ENCODE peak calls at places on chromosomes 2 and 18, in five cellular contexts. R, K, P, O and A are unnamed samples.

GRCh38 chr2:149658553-149658952 is 71.0 kb upstream of the MMADHC start:
- DNase-seq in K (no peak), R (no peak), O (no peak), P (no peak), A (no peak)

GRCh38 chr2:148568597-148568996 is 76.0 kb upstream of the EPC2 start:
- DNase-seq in P (no peak), R (no peak), O (peak; percentile 73), K (no peak), A (no peak)

GRCh38 chr18:56124186-56124585 is 514.2 kb downstream of the TXNL1 start:
- DNase-seq in P (no peak), R (peak; percentile 80), K (no peak), O (no peak), A (no peak)

GRCh38 chr2:196287541-196287940 is 116.2 kb upstream of the STK17B start:
- DNase-seq in R (no peak), O (no peak), K (no peak), P (no peak), A (peak; percentile 24)

GRCh38 chr2:120564213-120565094 is 171.2 kb upstream of the GLI2 start:
- DNase-seq in P (no peak), K (no peak), R (no peak), O (peak; percentile 65), A (no peak)

GRCh38 chr18:49728542-49728941 is 84.8 kb downstream of the ACAA2 start:
- DNase-seq in P (peak; percentile 56), O (no peak), K (peak; percentile 46), R (peak; percentile 30), A (peak; percentile 51)

GRCh38 chr2:53131416-53131815 is 636.2 kb upstream of the CHAC2 start:
- DNase-seq in O (no peak), P (peak; percentile 55), R (peak; percentile 66), K (no peak), A (no peak)

GRCh38 chr2:1431886-1432400 is 18.7 kb downstream of the TPO start:
- DNase-seq in O (no peak), K (no peak), R (no peak), P (no peak), A (no peak)

GRCh38 chr2:63819765-63820717 is 21.7 kb upstream of the UGP2 start:
- DNase-seq in P (peak; percentile 72), O (no peak), R (no peak), K (no peak), A (no peak)

GRCh38 chr18:41324934-41325333 is 630.1 kb upstream of the PIK3C3 start:
- DNase-seq in P (peak; percentile 14), O (no peak), R (peak; percentile 31), K (no peak), A (no peak)

GRCh38 chr2:189848276-189848675 is 64.0 kb downstream of the PMS1 start:
- DNase-seq in K (no peak), P (no peak), R (no peak), O (no peak), A (no peak)

GRCh38 chr2:221130431-221130830 is 441.7 kb downstream of the EPHA4 start:
- DNase-seq in P (no peak), R (no peak), O (no peak), K (no peak), A (no peak)

GRCh38 chr2:96691022-96691612 is 48.6 kb downstream of the FER1L5 start:
- DNase-seq in R (no peak), O (no peak), P (no peak), K (no peak), A (no peak)

GRCh38 chr2:94986392-94986963 is 39.0 kb upstream of the MAL start:
- DNase-seq in K (peak; percentile 56), P (peak; percentile 77), O (no peak), R (peak; percentile 64), A (peak; percentile 63)

GRCh38 chr2:85905187-85905666 is 16.4 kb upstream of the ST3GAL5 start:
- DNase-seq in K (no peak), P (peak; percentile 92), R (peak; percentile 63), O (no peak), A (no peak)

GRCh38 chr18:76256897-76257500 is 238.0 kb downstream of the ZNF516 start:
- DNase-seq in K (no peak), P (peak; percentile 80), R (peak; percentile 71), O (no peak), A (peak; percentile 39)

DNA sequence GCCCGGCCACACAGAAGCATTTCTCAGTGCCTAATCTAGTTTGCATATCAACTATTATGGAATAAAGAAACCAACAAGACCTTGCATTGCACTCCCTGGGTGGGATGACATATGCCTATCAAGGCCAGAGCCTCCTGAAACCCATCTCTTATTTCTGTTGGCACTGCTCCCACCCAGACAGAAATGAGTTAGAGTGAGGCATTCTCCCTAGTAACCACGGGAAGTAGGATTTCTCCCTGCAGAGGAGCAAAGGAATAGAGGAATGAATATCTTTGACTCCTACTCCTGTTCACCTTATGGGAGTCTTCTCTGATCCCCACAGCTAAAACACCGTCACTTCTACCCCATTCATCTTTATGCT is 24.2 kb upstream of the SCYGR1 start:
- DNase-seq in K (no peak), O (no peak), P (no peak), R (peak; percentile 26), A (no peak)
- TF ChIP-seq CTCF in K (no peak), O (no peak), P (no peak), R (no peak), A (no peak)

GRCh38 chr2:68870215-68870614 is 982 bp downstream of the BMP10 start:
- DNase-seq in K (no peak), O (no peak), P (no peak), R (no peak), A (no peak)
- H3K4me3 ChIP-seq in K (no peak overlapping the region), O (no peak overlapping the region), P (no peak overlapping the region), R (no peak overlapping the region), A (no peak overlapping the region)

DNA sequence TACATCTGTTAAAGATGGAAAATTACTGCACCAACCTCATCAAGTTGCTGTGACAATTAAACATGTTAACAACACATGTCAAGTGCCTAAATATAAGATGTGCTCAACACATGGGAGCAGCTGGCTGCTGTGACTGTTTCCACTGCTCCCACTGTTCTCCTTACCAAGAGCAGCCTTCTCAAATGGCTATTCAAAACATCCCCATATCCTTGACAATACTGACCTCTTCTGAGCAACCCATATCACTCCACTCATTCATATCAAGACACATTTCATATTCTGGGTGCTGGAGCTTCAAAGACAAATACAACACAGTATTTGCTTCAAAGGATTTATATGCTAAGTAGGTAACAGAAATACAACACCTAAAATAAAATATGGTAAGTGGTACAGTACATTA is 60.3 kb downstream of the PIAS2 start:
- DNase-seq in P (peak; percentile 7), O (no peak), K (no peak), R (no peak), A (peak; percentile 1)
- TF ChIP-seq CTCF in P (no peak), O (no peak), K (no peak), R (peak; percentile 10), A (no peak)

GRCh38 chr18:75125359-75126331 is 83.3 kb downstream of the PTGR3 start:
- DNase-seq in P (no peak), R (no peak), K (no peak), O (no peak), A (no peak)
- H3K4me3 ChIP-seq in P (no peak overlapping the region), R (no peak overlapping the region), K (no peak overlapping the region), O (no peak overlapping the region), A (no peak overlapping the region)

GRCh38 chr2:9230051-9230802 is 23.6 kb downstream of the ASAP2 start:
- DNase-seq in R (no peak), K (no peak), O (peak; percentile 63), P (peak; percentile 64), A (no peak)
- TF ChIP-seq CTCF in R (peak; percentile 19), K (no peak), O (no peak), P (peak; percentile 32), A (no peak)

DNA sequence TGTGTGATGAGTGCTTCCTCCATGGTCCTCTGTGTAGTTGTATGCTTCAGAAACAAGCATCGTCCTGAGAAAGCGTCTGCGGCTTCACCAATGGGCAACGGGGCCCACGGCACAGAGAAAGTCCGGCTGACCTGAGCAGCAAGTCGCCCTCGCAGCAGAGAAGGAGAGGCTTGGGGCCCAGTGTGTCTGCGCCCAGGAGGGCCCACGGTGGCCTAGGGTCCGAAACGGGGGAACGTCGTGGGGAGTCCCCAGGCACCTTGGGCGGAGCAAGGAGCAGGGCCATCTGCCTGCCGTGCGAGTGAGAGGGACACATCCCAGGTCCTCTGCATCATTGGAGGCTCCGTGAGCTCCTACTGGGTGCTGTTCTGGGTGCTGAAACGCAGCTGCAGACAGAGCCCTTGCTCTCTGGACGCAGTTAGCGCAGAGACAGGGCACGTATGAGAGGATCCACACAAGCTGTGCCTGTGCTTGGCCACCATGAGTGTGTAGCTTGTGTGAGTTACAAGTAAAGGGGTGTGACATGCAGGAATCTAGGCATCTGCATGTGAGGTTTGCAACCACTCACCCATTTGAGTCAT is 10.6 kb downstream of the GPC1 start:
- DNase-seq in K (no peak), P (no peak), R (no peak), O (peak; percentile 60), A (no peak)
- H3K4me3 ChIP-seq in K (no peak overlapping the region), P (no peak overlapping the region), R (no peak overlapping the region), O (no peak overlapping the region), A (no peak overlapping the region)

GRCh38 chr2:68420254-68420910 is 46.7 kb downstream of the FBXO48 start:
- DNase-seq in P (peak; percentile 26), R (peak; percentile 19), K (no peak), O (no peak), A (no peak)

GRCh38 chr2:68416081-68416675 is 50.9 kb downstream of the FBXO48 start:
- DNase-seq in R (no peak), O (no peak), K (no peak), P (no peak), A (no peak)

GRCh38 chr2:68418419-68418818 is 48.7 kb downstream of the FBXO48 start:
- DNase-seq in P (no peak), R (no peak), K (no peak), O (no peak), A (no peak)

GRCh38 chr2:68417931-68418330 is 49.2 kb downstream of the FBXO48 start:
- DNase-seq in P (no peak), R (no peak), O (no peak), K (no peak), A (no peak)

GRCh38 chr2:68418855-68419254 is 48.2 kb downstream of the FBXO48 start:
- DNase-seq in O (no peak), K (no peak), P (no peak), R (no peak), A (no peak)
- TF ChIP-seq CTCF in O (no peak), K (no peak), P (no peak), R (no peak), A (peak; percentile 14)

GRCh38 chr2:232522855-232523681 is 2.9 kb downstream of the PRSS56 start:
- DNase-seq in O (no peak), P (no peak), R (no peak), K (no peak), A (no peak)
- H3K4me3 ChIP-seq in O (no peak overlapping the region), P (no peak overlapping the region), R (no peak overlapping the region), K (no peak overlapping the region), A (no peak overlapping the region)